ENCODE peak calls at places on chromosome 18, in four cellular contexts. Q is AG04449, J is brain microvascular endothelial cell, R is choroid plexus epithelial cell. D is an unnamed sample.
A peak's percentile ranks its signal among the peaks of the same experiment; 100 is the strongest.

GRCh38 chr18:6994719-6995430 is 122.7 kb downstream of the LAMA1 start:
- DNase-seq in Q (no peak), J (no peak), R (no peak), D (peak; percentile 13)

GRCh38 chr18:9874730-9875129 is 11.0 kb upstream of the TXNDC2 start:
- DNase-seq in Q (no peak), J (no peak), R (no peak), D (peak; percentile 44)

GRCh38 chr18:46169464-46169941 is 65.3 kb downstream of the HAUS1 start:
- DNase-seq in Q (no peak), J (peak; percentile 78), R (peak; percentile 89), D (peak; percentile 78)

GRCh38 chr18:62637807-62638687 is 77.3 kb upstream of the PHLPP1 start:
- DNase-seq in Q (no peak), J (peak; percentile 6), R (peak; percentile 33), D (no peak)

GRCh38 chr18:49754866-49755265 is 58.5 kb downstream of the ACAA2 start:
- DNase-seq in Q (no peak), J (no peak), R (peak; percentile 34), D (no peak)

GRCh38 chr18:54947115-54947514 is 12.1 kb downstream of the CCDC68 start:
- DNase-seq in Q (no peak), J (no peak), R (peak; percentile 58), D (peak; percentile 20)

GRCh38 chr18:52216686-52217085 is 123.3 kb upstream of the DCC start:
- DNase-seq in Q (no peak), J (no peak), R (peak; percentile 68), D (no peak)

GRCh38 chr18:35564795-35565453 is 16.6 kb upstream of the GALNT1 start:
- DNase-seq in Q (no peak), J (no peak), R (no peak), D (no peak)

GRCh38 chr18:8787764-8788163 is 82.4 kb downstream of the MTCL1 start:
- DNase-seq in Q (no peak), J (no peak), R (no peak), D (no peak)

GRCh38 chr18:68865503-68865902 is 67.6 kb downstream of the CCDC102B start:
- DNase-seq in Q (no peak), J (no peak), R (no peak), D (no peak)

GRCh38 chr18:77360315-77361186 is 110.9 kb downstream of the GALR1 start:
- DNase-seq in Q (no peak), J (no peak), R (peak; percentile 46), D (no peak)

GRCh38 chr18:5476961-5477800 is 66.6 kb downstream of the EPB41L3 start:
- DNase-seq in Q (no peak), J (peak; percentile 18), R (no peak), D (peak; percentile 28)

GRCh38 chr18:62925031-62925688 is 209.8 kb downstream of the PHLPP1 start:
- DNase-seq in Q (no peak), J (no peak), R (no peak), D (peak; percentile 28)

GRCh38 chr18:9348766-9349165 is 14.2 kb downstream of the TWSG1 start:
- DNase-seq in Q (no peak), J (no peak), R (no peak), D (no peak)

GRCh38 chr18:22180722-22181121 is 11.3 kb downstream of the GATA6 start:
- DNase-seq in Q (no peak), J (no peak), R (no peak), D (no peak)

GRCh38 chr18:77162580-77162979 is 30.0 kb upstream of the MBP start:
- DNase-seq in Q (no peak), J (no peak), R (peak; percentile 44), D (no peak)

GRCh38 chr18:48627216-48627615 is 88.4 kb downstream of the CTIF start:
- DNase-seq in Q (no peak), J (no peak), R (no peak), D (peak; percentile 28)

GRCh38 chr18:79853993-79854364 is 56.2 kb downstream of the KCNG2 start:
- DNase-seq in Q (no peak), J (no peak), R (no peak), D (no peak)

GRCh38 chr18:13619505-13620205 is 106.7 kb downstream of the FAM210A start:
- DNase-seq in Q (no peak), J (no peak), R (no peak), D (no peak)

GRCh38 chr18:5601188-5601624 is 57.4 kb upstream of the EPB41L3 start:
- DNase-seq in Q (no peak), J (no peak), R (no peak), D (no peak)

GRCh38 chr18:23852236-23853045 is 162.1 kb upstream of the TTC39C start:
- DNase-seq in Q (no peak), J (no peak), R (no peak), D (peak; percentile 36)

GRCh38 chr18:49447810-49448745 is 12.4 kb downstream of the DYM start:
- DNase-seq in Q (no peak), J (peak; percentile 41), R (peak; percentile 76), D (peak; percentile 76)

GRCh38 chr18:72107647-72108046 is 436.5 kb downstream of the CBLN2 start:
- DNase-seq in Q (no peak), J (peak; percentile 1), R (peak; percentile 65), D (peak; percentile 24)

GRCh38 chr18:24544141-24544498 is 83.7 kb downstream of the HRH4 start:
- DNase-seq in Q (no peak), J (no peak), R (peak; percentile 41), D (no peak)

GRCh38 chr18:10038268-10038667 is 124.5 kb downstream of the VAPA start:
- DNase-seq in Q (no peak), J (no peak), R (no peak), D (no peak)

GRCh38 chr18:48161911-48162698 is 231.6 kb upstream of the SMAD2 start:
- DNase-seq in Q (no peak), J (no peak), R (peak; percentile 41), D (no peak)

GRCh38 chr18:52812834-52813233 is 472.8 kb downstream of the DCC start:
- DNase-seq in Q (no peak), J (no peak), R (no peak), D (no peak)

GRCh38 chr18:33871363-33872025 is 293.5 kb downstream of the ASXL3 start:
- DNase-seq in Q (no peak), J (no peak), R (no peak), D (peak; percentile 2)

GRCh38 chr18:76522551-76522950 is 27.5 kb upstream of the ZNF516 start:
- DNase-seq in Q (no peak), J (no peak), R (no peak), D (no peak)

GRCh38 chr18:7856733-7857132 is 289.6 kb downstream of the PTPRM start:
- DNase-seq in Q (no peak), J (peak; percentile 73), R (peak; percentile 22), D (peak; percentile 27)

GRCh38 chr18:52311331-52311730 is 28.7 kb upstream of the DCC start:
- DNase-seq in Q (no peak), J (no peak), R (no peak), D (no peak)

GRCh38 chr18:52844323-52844722 is 504.3 kb downstream of the DCC start:
- DNase-seq in Q (peak; percentile 7), J (no peak), R (no peak), D (peak; percentile 1)

GRCh38 chr18:369224-370010 is 101.6 kb upstream of the THOC1 start:
- DNase-seq in Q (no peak), J (no peak), R (no peak), D (peak; percentile 50)

GRCh38 chr18:35028556-35028955 is 12.7 kb upstream of the MAPRE2 start:
- DNase-seq in Q (no peak), J (no peak), R (no peak), D (peak; percentile 28)

GRCh38 chr18:75962177-75962576 is 532.9 kb downstream of the ZNF516 start:
- DNase-seq in Q (no peak), J (no peak), R (no peak), D (no peak)

GRCh38 chr18:39647627-39648502 is 2082.3 kb upstream of the CELF4 start:
- DNase-seq in Q (peak; percentile 71), J (peak; percentile 89), R (peak; percentile 94), D (peak; percentile 91)

GRCh38 chr18:76234559-76234958 is 260.5 kb downstream of the ZNF516 start:
- DNase-seq in Q (no peak), J (no peak), R (no peak), D (no peak)

GRCh38 chr18:5710676-5711075 is 166.9 kb upstream of the EPB41L3 start:
- DNase-seq in Q (no peak), J (no peak), R (no peak), D (no peak)

GRCh38 chr18:52531836-52532235 is 191.8 kb downstream of the DCC start:
- DNase-seq in Q (no peak), J (no peak), R (no peak), D (no peak)

GRCh38 chr18:59308201-59309014 is 10.0 kb downstream of the CPLX4 start:
- DNase-seq in Q (no peak), J (peak; percentile 28), R (peak; percentile 70), D (peak; percentile 53)
- H3K4me3 ChIP-seq in Q (peak overlapping the region; percentile 48), J (peak overlapping the region; percentile 31), R (peak overlapping the region; percentile 40), D (peak overlapping the region; percentile 21)

GRCh38 chr18:11960743-11961380 is 20.4 kb upstream of the IMPA2 start:
- DNase-seq in Q (no peak), J (no peak), R (no peak), D (no peak)

GRCh38 chr18:11962586-11962985 is 18.7 kb upstream of the IMPA2 start:
- DNase-seq in Q (no peak), J (no peak), R (no peak), D (no peak)

GRCh38 chr18:11963991-11964484 is 17.3 kb upstream of the IMPA2 start:
- DNase-seq in Q (no peak), J (no peak), R (peak; percentile 89), D (peak; percentile 42)
- TF ChIP-seq CTCF in Q (peak; percentile 29), J (peak; percentile 41), R (peak; percentile 48), D (peak; percentile 28)

GRCh38 chr18:63980027-63980426 is 10.1 kb downstream of the SERPINB8 start:
- DNase-seq in Q (no peak), J (no peak), R (no peak), D (no peak)
- H3K4me3 ChIP-seq in Q (no peak overlapping the region), J (no peak overlapping the region), R (no peak overlapping the region), D (no peak overlapping the region)

DNA sequence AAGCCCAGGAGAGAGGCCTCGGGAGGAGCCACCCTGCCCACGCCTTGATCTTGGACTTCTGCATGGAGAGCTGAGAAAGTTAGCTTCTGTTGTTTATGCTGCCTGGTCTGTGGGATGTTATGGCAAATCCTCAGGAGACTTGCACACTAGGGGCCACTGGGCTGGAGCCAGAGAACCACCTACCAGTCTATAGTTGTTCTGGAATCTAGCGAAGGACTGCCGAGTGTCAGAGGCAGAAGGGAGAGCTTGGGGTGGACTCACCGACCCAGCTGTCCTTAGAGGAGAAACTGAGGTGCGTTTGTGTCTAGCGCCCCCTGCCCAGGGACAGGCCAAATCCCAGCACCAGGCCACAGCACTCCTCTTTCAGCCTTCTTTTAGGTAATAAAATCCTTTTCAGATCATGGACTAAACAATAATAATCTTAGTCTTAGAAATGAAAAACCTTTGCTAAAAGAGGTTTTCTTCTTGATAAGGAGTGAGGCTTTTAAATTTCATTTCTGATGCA is 398.7 kb upstream of the SALL3 start:
- DNase-seq in Q (no peak), J (no peak), R (no peak), D (no peak)
- TF ChIP-seq CTCF in Q (no peak), J (no peak), R (no peak), D (no peak)